ENCODE peak calls at places on chromosomes 13 and 19, in four cellular contexts. E, N, B and X are unnamed samples.

GRCh38 chr19:57192064-57192395 is 730 bp downstream of the ZNF264 start:
- DNase-seq in E (no peak), N (peak; percentile 26), B (peak; percentile 10), X (no peak)

GRCh38 chr13:111519490-111520170 is 199.2 kb downstream of the TEX29 start:
- DNase-seq in E (no peak), N (no peak), B (no peak), X (no peak)

GRCh38 chr19:41264581-41265375 is 606 bp downstream of the HNRNPUL1 start:
- DNase-seq in E (no peak), N (peak; percentile 82), B (peak; percentile 14), X (no peak)

GRCh38 chr19:19224852-19225494 is 13.2 kb downstream of the NCAN start:
- DNase-seq in E (peak; percentile 54), N (peak; percentile 92), B (peak; percentile 16), X (no peak)

GRCh38 chr13:78524936-78525335 is 78.4 kb downstream of the POU4F1 start:
- DNase-seq in E (no peak), N (no peak), B (no peak), X (no peak)

GRCh38 chr13:24557121-24557520 is 44.5 kb upstream of the PARP4 start:
- DNase-seq in E (no peak), N (no peak), B (peak; percentile 4), X (peak; percentile 14)

GRCh38 chr19:29831041-29831548 is 19.3 kb downstream of the CCNE1 start:
- DNase-seq in E (peak; percentile 18), N (no peak), B (no peak), X (no peak)

GRCh38 chr19:3129112-3129511 is 6.7 kb upstream of the GNA15 start:
- DNase-seq in E (no peak), N (no peak), B (peak; percentile 73), X (peak; percentile 34)

GRCh38 chr13:76038920-76039716 is 403.0 kb downstream of the LMO7 start:
- DNase-seq in E (no peak), N (no peak), B (no peak), X (no peak)

GRCh38 chr19:33260628-33261418 is 35.2 kb upstream of the SLC7A10 start:
- DNase-seq in E (no peak), N (no peak), B (no peak), X (no peak)

GRCh38 chr19:12800873-12801465 is 631 bp downstream of the PRDX2 start:
- DNase-seq in E (no peak), N (no peak), B (no peak), X (no peak)

GRCh38 chr13:49217962-49218492 is 2.1 kb upstream of the MLNR start:
- DNase-seq in E (no peak), N (no peak), B (no peak), X (no peak)

GRCh38 chr13:101305981-101306411 is 110.3 kb downstream of the NALCN start:
- DNase-seq in E (no peak), N (no peak), B (no peak), X (no peak)

GRCh38 chr13:27928805-27929753 is 9.3 kb downstream of the PDX1 start:
- DNase-seq in E (no peak), N (no peak), B (no peak), X (no peak)

GRCh38 chr13:79870123-79870522 is 389.2 kb downstream of the NDFIP2 start:
- DNase-seq in E (no peak), N (no peak), B (peak; percentile 36), X (no peak)

GRCh38 chr13:30796132-30796832 is 60.9 kb downstream of the ALOX5AP start:
- DNase-seq in E (no peak), N (peak; percentile 25), B (peak; percentile 61), X (no peak)

GRCh38 chr19:3065675-3066357 is 3.5 kb upstream of the TLE5 start:
- DNase-seq in E (no peak), N (no peak), B (no peak), X (no peak)

GRCh38 chr19:51380379-51380778 is 7.4 kb downstream of the LIM2 start:
- DNase-seq in E (no peak), N (no peak), B (no peak), X (no peak)

GRCh38 chr19:13195678-13196077 is 45.5 kb downstream of the IER2 start:
- DNase-seq in E (peak; percentile 35), N (no peak), B (no peak), X (no peak)

GRCh38 chr13:33639640-33640080 is 178.3 kb upstream of the RFC3 start:
- DNase-seq in E (no peak), N (no peak), B (no peak), X (no peak)

GRCh38 chr19:10390652-10391286 is 10.4 kb upstream of the TYK2 start:
- DNase-seq in E (peak; percentile 46), N (peak; percentile 64), B (peak; percentile 62), X (no peak)

GRCh38 chr13:102402292-102402691 is 444 bp upstream of the FGF14 start:
- DNase-seq in E (no peak), N (no peak), B (peak; percentile 42), X (no peak)

GRCh38 chr13:52851153-52851962 is 2.9 kb upstream of the PCDH8 start:
- DNase-seq in E (no peak), N (no peak), B (peak; percentile 6), X (no peak)

DNA sequence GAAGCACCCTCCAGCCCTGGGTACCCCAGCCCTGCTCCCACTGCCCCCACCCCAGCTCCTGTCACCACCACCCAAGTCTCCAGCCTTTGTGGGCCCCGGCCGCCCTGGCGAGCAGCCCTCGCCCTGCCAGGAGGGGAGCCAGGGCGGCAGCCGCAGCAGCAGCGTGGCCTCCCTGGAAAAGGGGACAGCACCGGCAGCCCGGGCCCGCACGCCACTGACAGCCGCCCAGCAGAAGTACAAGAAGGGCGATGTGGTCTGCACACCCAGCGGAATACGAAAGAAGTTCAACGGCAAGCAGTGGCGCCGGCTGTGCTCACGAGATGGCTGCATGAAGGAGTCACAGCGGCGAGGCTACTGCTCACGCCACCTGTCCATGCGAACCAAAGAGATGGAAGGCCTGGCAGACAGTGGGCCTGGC is 3.9 kb downstream of the CIC start:
- DNase-seq in E (no peak), N (no peak), B (no peak), X (no peak)
- H3K4me3 ChIP-seq in E (no peak overlapping the region), N (no peak overlapping the region), B (no peak overlapping the region), X (no peak overlapping the region)

DNA sequence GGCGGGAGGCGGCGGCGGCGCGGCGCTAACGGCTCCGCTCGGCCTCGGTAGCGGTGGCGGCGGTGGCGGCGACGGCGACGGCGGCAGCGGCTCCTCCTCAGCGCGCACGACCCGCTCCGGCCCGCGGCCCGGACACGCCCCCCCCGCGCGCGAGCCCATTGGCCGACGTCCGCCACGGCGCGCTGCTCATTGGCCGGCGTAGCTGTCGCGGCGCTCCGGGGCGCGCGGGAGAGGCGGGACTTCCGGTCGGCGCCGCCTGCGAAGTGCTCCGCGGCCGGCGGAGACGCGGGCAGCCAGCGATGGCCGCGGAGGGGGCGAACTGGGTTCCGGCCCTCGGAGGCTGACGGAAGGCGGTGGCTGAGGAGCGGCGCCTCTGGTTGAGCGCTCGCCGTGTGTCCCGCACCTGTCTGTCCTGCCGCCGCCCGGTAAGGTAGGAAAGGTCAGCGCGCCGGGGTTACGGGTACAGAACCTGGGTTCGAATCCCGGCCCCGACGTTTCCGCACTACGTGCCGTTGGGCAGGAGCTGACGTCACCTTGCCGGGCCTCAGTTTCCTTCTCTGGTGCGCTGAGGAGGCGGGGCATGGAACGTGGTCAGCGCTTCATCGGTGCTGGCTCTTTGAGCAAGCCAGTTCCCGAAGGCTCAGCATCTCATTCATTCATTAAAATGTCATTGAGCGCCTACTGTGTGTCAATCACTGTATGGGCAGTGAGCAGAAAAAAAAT is at the start of gene ELAVL1:
- DNase-seq in E (peak; percentile 81), N (peak; percentile 64), B (peak; percentile 86), X (peak; percentile 60)
- H3K4me3 ChIP-seq in E (peak within 1 kb of the TSS; percentile 84), N (peak within 1 kb of the TSS; percentile 58), B (peak within 1 kb of the TSS; percentile 95), X (peak within 1 kb of the TSS; percentile 82)

DNA sequence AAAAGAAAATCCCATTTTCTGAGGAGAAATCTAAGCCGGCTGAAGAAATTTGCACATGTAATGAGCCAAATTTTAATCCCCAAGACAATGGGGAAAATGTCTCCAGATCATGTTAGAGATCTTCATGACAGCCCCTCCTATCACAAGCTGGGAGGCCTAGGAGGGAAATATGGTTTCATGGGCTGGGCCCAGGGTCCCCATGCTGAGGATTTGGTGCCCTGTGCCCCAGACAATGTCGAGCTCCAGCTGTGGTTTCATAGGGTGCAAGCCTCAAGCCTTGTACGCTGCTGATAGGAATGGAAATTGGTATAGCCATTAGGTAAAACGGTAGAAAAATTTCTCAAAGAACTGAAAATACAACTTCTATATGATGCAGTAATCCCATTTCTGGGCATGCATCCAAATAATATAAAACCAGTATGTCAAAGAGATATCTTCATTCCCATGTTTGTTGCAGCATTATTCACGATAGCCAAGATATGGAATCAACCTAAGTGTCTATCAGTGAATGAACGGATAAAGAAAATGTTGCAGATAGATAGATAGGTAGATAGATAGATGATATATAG is 19.3 kb upstream of the FREM2 start:
- DNase-seq in E (no peak), N (no peak), B (no peak), X (no peak)
- H3K4me3 ChIP-seq in E (no peak overlapping the region), N (no peak overlapping the region), B (no peak overlapping the region), X (no peak overlapping the region)

GRCh38 chr19:1233361-1233667 is 4.5 kb downstream of the CBARP start:
- DNase-seq in E (no peak), N (no peak), B (no peak), X (no peak)
- H3K4me3 ChIP-seq in E (no peak overlapping the region), N (no peak overlapping the region), B (no peak overlapping the region), X (no peak overlapping the region)

GRCh38 chr19:53978975-53979801 is 12.2 kb upstream of the CACNG6 start:
- DNase-seq in E (no peak), N (no peak), B (no peak), X (no peak)
- H3K4me3 ChIP-seq in E (no peak overlapping the region), N (peak overlapping the region; percentile 69), B (peak overlapping the region; percentile 42), X (peak overlapping the region; percentile 42)

DNA sequence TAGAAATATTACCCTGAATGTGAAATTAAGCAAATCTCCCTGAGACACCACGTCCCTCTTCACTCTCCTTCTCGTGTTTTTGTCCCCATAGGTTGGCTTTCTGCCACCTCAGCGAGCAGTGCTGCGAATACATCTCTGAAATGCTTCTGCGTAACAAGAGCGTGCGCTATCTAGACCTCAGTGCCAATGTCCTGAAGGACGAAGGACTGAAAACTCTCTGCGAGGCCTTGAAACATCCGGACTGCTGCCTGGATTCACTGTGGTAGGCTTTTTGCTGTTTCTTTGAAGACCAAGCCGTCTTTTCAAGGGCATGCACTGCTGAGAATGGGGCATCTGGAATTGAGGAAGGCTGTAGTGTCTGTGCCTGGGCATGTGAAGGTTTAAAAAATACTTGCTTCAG is 34.4 kb downstream of the NLRP4 start:
- DNase-seq in E (no peak), N (no peak), B (no peak), X (no peak)
- H3K4me3 ChIP-seq in E (no peak overlapping the region), N (no peak overlapping the region), B (no peak overlapping the region), X (no peak overlapping the region)

GRCh38 chr19:43780706-43781525 is at the start of gene KCNN4:
- DNase-seq in E (peak; percentile 45), N (peak; percentile 77), B (peak; percentile 63), X (no peak)

GRCh38 chr19:43783636-43784035 is 2.9 kb upstream of the KCNN4 start:
- DNase-seq in E (no peak), N (no peak), B (no peak), X (no peak)

GRCh38 chr19:43782689-43783231 is 2.0 kb upstream of the KCNN4 start:
- DNase-seq in E (no peak), N (no peak), B (no peak), X (no peak)

GRCh38 chr19:43782311-43782660 is 1.5 kb upstream of the KCNN4 start:
- DNase-seq in E (no peak), N (no peak), B (no peak), X (no peak)

GRCh38 chr19:43781630-43782310 is 997 bp upstream of the KCNN4 start:
- DNase-seq in E (no peak), N (no peak), B (no peak), X (no peak)
- H3K4me3 ChIP-seq in E (peak overlapping the region; percentile 6), N (no peak overlapping the region), B (no peak overlapping the region), X (no peak overlapping the region)

GRCh38 chr13:84207509-84207908 is 325.2 kb upstream of the SLITRK1 start:
- DNase-seq in E (no peak), N (no peak), B (no peak), X (no peak)
- H3K4me3 ChIP-seq in E (no peak overlapping the region), N (no peak overlapping the region), B (no peak overlapping the region), X (no peak overlapping the region)